ENCODE peak calls at places on chromosomes 6 and 20, in four cellular contexts. Z, B, V and L are unnamed samples.

GRCh38 chr6:53979468-53980067 is 131.7 kb upstream of the MLIP start:
- DNase-seq in B (peak; percentile 48), V (no peak), Z (peak; percentile 43), L (peak; percentile 52)

GRCh38 chr6:164098857-164099534 is 684.5 kb downstream of the QKI start:
- DNase-seq in B (no peak), Z (peak; percentile 14), V (no peak), L (no peak)

GRCh38 chr6:168441434-168442391 is 729 bp downstream of the SMOC2 start:
- DNase-seq in B (no peak), V (no peak), Z (no peak), L (no peak)

GRCh38 chr6:126913658-126914057 is 204.8 kb upstream of the RSPO3 start:
- DNase-seq in B (no peak), Z (no peak), V (no peak), L (no peak)

GRCh38 chr20:37911838-37912273 is 8.9 kb downstream of the VSTM2L start:
- DNase-seq in V (no peak), Z (no peak), B (peak; percentile 55), L (no peak)

GRCh38 chr6:6405031-6405430 is 84.6 kb upstream of the F13A1 start:
- DNase-seq in Z (peak; percentile 18), V (no peak), B (no peak), L (no peak)

GRCh38 chr20:401682-402495 is 6.2 kb upstream of the RBCK1 start:
- DNase-seq in Z (peak; percentile 100), V (no peak), B (no peak), L (no peak)

GRCh38 chr6:19210849-19211590 is 626.1 kb upstream of the ID4 start:
- DNase-seq in V (no peak), Z (peak; percentile 20), B (peak; percentile 39), L (peak; percentile 56)

GRCh38 chr6:160926281-160927276 is 65.0 kb upstream of the MAP3K4 start:
- DNase-seq in B (no peak), Z (no peak), V (no peak), L (no peak)

GRCh38 chr6:32176476-32177181 is 745 bp upstream of the AGPAT1 start:
- DNase-seq in Z (no peak), B (no peak), V (no peak), L (no peak)

GRCh38 chr6:52566853-52567279 is 10.0 kb downstream of the TRAM2 start:
- DNase-seq in V (no peak), B (no peak), Z (peak; percentile 58), L (no peak)

GRCh38 chr20:51287628-51288413 is 254.7 kb downstream of the NFATC2 start:
- DNase-seq in B (no peak), V (no peak), Z (no peak), L (no peak)

GRCh38 chr20:59598625-59599310 is 5.6 kb upstream of the PHACTR3 start:
- DNase-seq in V (peak; percentile 8), B (peak; percentile 76), Z (peak; percentile 55), L (peak; percentile 78)

GRCh38 chr6:125539892-125540291 is 209.5 kb upstream of the HEY2 start:
- DNase-seq in V (no peak), B (no peak), Z (no peak), L (no peak)

GRCh38 chr6:138416201-138416600 is 12.2 kb downstream of the HEBP2 start:
- DNase-seq in Z (no peak), V (no peak), B (no peak), L (no peak)

GRCh38 chr20:53905019-53905847 is 165.2 kb downstream of the BCAS1 start:
- DNase-seq in Z (no peak), B (no peak), V (no peak), L (no peak)

GRCh38 chr6:156437084-156437879 is 339.9 kb upstream of the ARID1B start:
- DNase-seq in V (no peak), B (no peak), Z (no peak), L (no peak)

GRCh38 chr6:134447883-134448387 is 130.0 kb upstream of the SGK1 start:
- DNase-seq in Z (no peak), B (no peak), V (no peak), L (no peak)

GRCh38 chr6:125188037-125188436 is 34.5 kb downstream of the TPD52L1 start:
- DNase-seq in Z (no peak), V (no peak), B (no peak), L (no peak)

GRCh38 chr20:22717466-22717865 is 133.1 kb upstream of the FOXA2 start:
- DNase-seq in V (no peak), B (peak; percentile 13), Z (no peak), L (no peak)

GRCh38 chr20:50053790-50054547 is 59.0 kb downstream of the UBE2V1 start:
- DNase-seq in Z (no peak), B (no peak), V (no peak), L (no peak)

GRCh38 chr6:143677577-143677890 is 231 bp upstream of the PHACTR2 start:
- DNase-seq in B (no peak), V (no peak), Z (no peak), L (no peak)

GRCh38 chr20:11108102-11108842 is 434.5 kb upstream of the JAG1 start:
- DNase-seq in V (no peak), Z (no peak), B (no peak), L (no peak)

GRCh38 chr6:135640449-135641111 is 143.0 kb upstream of the AHI1 start:
- DNase-seq in B (no peak), Z (no peak), V (no peak), L (no peak)

GRCh38 chr6:134289204-134289575 is 28.7 kb downstream of the SGK1 start:
- DNase-seq in V (no peak), Z (no peak), B (no peak), L (no peak)

DNA sequence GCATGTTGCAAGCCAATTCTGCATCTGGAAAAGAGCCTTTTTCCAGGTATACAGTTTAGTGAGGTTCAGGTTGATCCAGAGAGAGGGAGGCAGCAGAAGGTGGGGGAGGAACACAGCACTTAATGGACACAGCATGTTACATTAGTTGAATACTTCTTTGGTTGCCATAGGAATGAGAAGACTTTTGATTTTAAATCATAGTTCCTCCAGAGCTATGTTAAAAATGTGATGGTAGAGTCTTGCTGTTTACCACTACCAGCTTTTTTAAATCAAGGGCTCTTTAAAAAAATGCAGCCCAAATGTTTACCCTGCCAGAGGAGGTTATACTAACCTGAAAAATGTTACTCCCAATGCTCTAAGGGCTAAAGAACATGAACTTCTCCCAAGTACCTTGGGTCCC is 7.0 kb upstream of the PHACTR1 start:
- DNase-seq in Z (no peak), B (no peak), V (no peak), L (no peak)
- TF ChIP-seq SP1 in Z (no peak), B (no peak), V (no peak), L (no peak)

GRCh38 chr20:25858495-25859425 is 162.1 kb upstream of the ZNF337 start:
- DNase-seq in B (no peak), Z (no peak), V (no peak), L (no peak)

GRCh38 chr20:25859649-25860530 is 163.2 kb upstream of the ZNF337 start:
- DNase-seq in V (no peak), Z (peak; percentile 65), B (peak; percentile 35), L (no peak)

GRCh38 chr20:25860531-25861150 is 164.0 kb upstream of the ZNF337 start:
- DNase-seq in Z (no peak), B (no peak), V (no peak), L (no peak)

DNA sequence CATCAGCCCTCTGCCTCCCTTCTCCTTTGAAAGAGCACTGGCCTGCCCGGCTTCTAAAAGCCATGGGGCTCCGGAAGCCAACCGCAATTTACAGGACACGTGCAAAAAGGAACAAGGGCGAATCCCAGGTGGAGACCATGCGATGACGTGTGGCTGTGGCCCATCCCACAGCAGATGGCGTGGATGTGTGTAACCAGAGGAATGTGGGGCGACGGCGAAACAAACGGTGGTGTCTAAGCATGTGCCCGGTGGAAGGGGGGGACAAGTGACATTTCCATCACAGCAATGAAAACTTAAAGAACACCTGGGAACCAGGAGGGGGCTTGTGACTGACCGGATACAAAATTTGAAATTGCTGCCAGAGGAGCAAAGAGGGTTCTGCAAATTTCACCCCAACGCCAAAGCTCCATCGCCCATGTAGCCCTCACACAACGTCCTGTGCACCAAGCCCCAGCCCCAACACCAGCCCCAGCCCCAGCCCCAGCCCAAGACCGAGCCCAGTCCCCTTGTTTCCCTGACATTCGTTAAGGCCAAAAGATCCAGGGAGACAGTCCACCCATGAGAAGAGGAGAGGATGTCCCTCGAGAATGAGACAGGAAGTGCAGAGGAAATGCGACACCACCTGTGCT is 159.7 kb upstream of the ZNF337 start:
- DNase-seq in Z (no peak), V (no peak), B (no peak), L (no peak)
- TF ChIP-seq FOXM1 in Z (no peak), V (no peak), B (no peak), L (no peak)

DNA sequence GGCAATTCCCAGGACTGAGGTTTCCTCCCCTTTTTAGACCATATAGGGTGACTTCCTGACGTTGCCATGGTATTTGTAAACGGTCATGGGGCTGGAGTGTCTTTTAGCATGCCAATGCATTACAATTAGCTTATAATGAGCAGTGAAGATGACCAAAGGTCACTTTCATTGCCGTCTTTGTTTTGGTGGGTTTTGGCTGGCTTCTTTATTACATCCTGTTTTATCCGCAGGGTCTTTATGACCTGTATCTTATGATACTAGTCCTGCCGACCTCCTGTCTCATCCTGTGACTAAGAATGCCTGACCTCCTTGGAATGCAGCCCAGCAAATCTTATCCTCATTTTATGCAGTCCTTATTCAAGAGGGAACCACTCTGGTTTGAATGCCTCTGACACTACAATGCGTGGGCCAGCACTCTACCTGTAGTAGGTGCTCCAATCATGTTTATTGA is 190.1 kb downstream of the KCNQ5 start:
- DNase-seq in V (no peak), B (no peak), Z (no peak), L (no peak)
- TF ChIP-seq SP1 in V (no peak), B (no peak), Z (no peak), L (no peak)

GRCh38 chr20:17743677-17744076 is 43.9 kb downstream of the BANF2 start:
- DNase-seq in Z (no peak), V (no peak), B (no peak), L (no peak)
- TF ChIP-seq FOXM1 in Z (no peak), V (no peak), B (no peak), L (no peak)